ENCODE peak calls at places on chromosomes 7 and 10, in nine cellular contexts. L is HT1080; E is prostate gland; Y is DND-41; X is NCI-H1930; H is activated CD4-positive, alpha-beta T cell treated with anti-CD3 and anti-CD28 coated beads for 48 hours; K is IMR-90; Q is choroid plexus epithelial cell; B is osteoblast. D is an unnamed sample.

GRCh38 chr7:121071662-121072061 is 83.2 kb downstream of the CPED1 start:
- DNase-seq in Y (no peak), B (no peak), L (no peak), E (no peak), K (no peak), Q (no peak), X (no peak), H (no peak), D (no peak)

GRCh38 chr10:72081772-72082590 is 6.4 kb downstream of the SPOCK2 start:
- DNase-seq in H (no peak), K (no peak), L (no peak), E (peak), Q (no peak), X (no peak), Y (no peak), B (peak), D (no peak)

GRCh38 chr7:102404005-102404861 is 8.1 kb downstream of the PRKRIP1 start:
- DNase-seq in E (no peak), L (peak), H (peak), Q (peak), K (peak), B (no peak), X (peak), Y (peak), D (no peak)

GRCh38 chr7:88214456-88214855 is 5.4 kb downstream of the SRI start:
- DNase-seq in K (no peak), Q (no peak), X (no peak), E (no peak), H (no peak), B (no peak), L (no peak), Y (no peak), D (no peak)

GRCh38 chr10:120172371-120172770 is 279.8 kb downstream of the SEC23IP start:
- DNase-seq in H (no peak), B (no peak), L (peak), X (no peak), Q (peak), Y (no peak), K (no peak), E (no peak), D (no peak)

GRCh38 chr10:77877461-77878344 is 48.9 kb downstream of the DLG5 start:
- DNase-seq in H (peak), Y (peak), E (no peak), L (no peak), K (peak), Q (peak), X (no peak), B (peak), D (no peak)

GRCh38 chr7:28316489-28316888 is 95.8 kb upstream of the CREB5 start:
- DNase-seq in Q (no peak), B (peak), E (no peak), L (no peak), H (no peak), Y (no peak), X (no peak), K (peak), D (no peak)

GRCh38 chr7:17940302-17941170 is at the start of gene SNX13:
- DNase-seq in X (peak), Q (peak), H (peak), K (peak), L (peak), B (peak), Y (peak), E (peak), D (peak)

GRCh38 chr10:73058057-73058591 is 38.5 kb downstream of the P4HA1 start:
- DNase-seq in X (no peak), K (no peak), Q (no peak), Y (no peak), L (no peak), E (no peak), H (no peak), B (no peak), D (no peak)

GRCh38 chr7:87339373-87339897 is 6.0 kb upstream of the CROT start:
- DNase-seq in B (no peak), L (no peak), Q (peak), Y (no peak), H (no peak), E (no peak), X (no peak), K (no peak), D (no peak)

GRCh38 chr7:48537561-48537960 is 366.3 kb downstream of the ABCA13 start:
- DNase-seq in B (no peak), E (no peak), L (peak), K (no peak), X (no peak), Q (no peak), H (no peak), Y (no peak), D (no peak)

GRCh38 chr7:91565499-91566331 is 301.5 kb downstream of the FZD1 start:
- DNase-seq in X (peak), H (no peak), L (no peak), E (peak), Q (no peak), B (no peak), K (no peak), Y (no peak), D (no peak)

GRCh38 chr10:132397671-132398565 is 918 bp downstream of the PWWP2B start:
- DNase-seq in E (no peak), Q (peak), H (peak), X (no peak), K (peak), B (peak), L (peak), Y (peak), D (peak)

GRCh38 chr10:126062132-126063032 is 166.0 kb downstream of the FANK1 start:
- DNase-seq in H (no peak), B (peak), Q (peak), L (peak), X (no peak), K (peak), Y (no peak), E (no peak), D (no peak)

GRCh38 chr7:121198502-121198901 is 130.3 kb upstream of the WNT16 start:
- DNase-seq in L (no peak), X (no peak), B (no peak), E (no peak), Y (no peak), H (no peak), Q (no peak), K (no peak), D (no peak)